ENCODE peak calls at places on chromosomes 12 and 14, in four cellular contexts. K is lower leg skin, J is mucosa of descending colon, M is breast epithelium. E is an unnamed sample.

GRCh38 chr14:54116972-54117371 is 160.3 kb upstream of the BMP4 start:
- DNase-seq in M (no peak), J (no peak), K (no peak), E (no peak)

GRCh38 chr12:5716991-5717390 is 228.1 kb downstream of the ANO2 start:
- DNase-seq in M (no peak), J (no peak), K (no peak), E (no peak)

GRCh38 chr12:107244584-107244983 is 151.2 kb upstream of the CRY1 start:
- DNase-seq in K (no peak), J (no peak), M (no peak), E (no peak)

GRCh38 chr12:115023279-115023678 is 339.3 kb upstream of the TBX3 start:
- DNase-seq in K (no peak), J (no peak), M (no peak), E (no peak)

GRCh38 chr12:63319936-63320633 is 169.1 kb upstream of the AVPR1A start:
- DNase-seq in M (no peak), J (no peak), K (no peak), E (no peak)

GRCh38 chr14:54533100-54533499 is 23.4 kb downstream of the CGRRF1 start:
- DNase-seq in M (no peak), K (no peak), J (no peak), E (no peak)

GRCh38 chr12:8455727-8456360 is at the start of gene CLEC6A:
- DNase-seq in M (no peak), K (no peak), J (no peak), E (no peak)

GRCh38 chr12:47190271-47190750 is 110.6 kb upstream of the AMIGO2 start:
- DNase-seq in K (no peak), M (no peak), J (no peak), E (no peak)

GRCh38 chr12:67534671-67535070 is 113.9 kb upstream of the DYRK2 start:
- DNase-seq in K (no peak), J (no peak), M (no peak), E (no peak)

GRCh38 chr12:88951860-88952483 is 371.7 kb upstream of the KITLG start:
- DNase-seq in K (no peak), J (no peak), M (no peak), E (no peak)

DNA sequence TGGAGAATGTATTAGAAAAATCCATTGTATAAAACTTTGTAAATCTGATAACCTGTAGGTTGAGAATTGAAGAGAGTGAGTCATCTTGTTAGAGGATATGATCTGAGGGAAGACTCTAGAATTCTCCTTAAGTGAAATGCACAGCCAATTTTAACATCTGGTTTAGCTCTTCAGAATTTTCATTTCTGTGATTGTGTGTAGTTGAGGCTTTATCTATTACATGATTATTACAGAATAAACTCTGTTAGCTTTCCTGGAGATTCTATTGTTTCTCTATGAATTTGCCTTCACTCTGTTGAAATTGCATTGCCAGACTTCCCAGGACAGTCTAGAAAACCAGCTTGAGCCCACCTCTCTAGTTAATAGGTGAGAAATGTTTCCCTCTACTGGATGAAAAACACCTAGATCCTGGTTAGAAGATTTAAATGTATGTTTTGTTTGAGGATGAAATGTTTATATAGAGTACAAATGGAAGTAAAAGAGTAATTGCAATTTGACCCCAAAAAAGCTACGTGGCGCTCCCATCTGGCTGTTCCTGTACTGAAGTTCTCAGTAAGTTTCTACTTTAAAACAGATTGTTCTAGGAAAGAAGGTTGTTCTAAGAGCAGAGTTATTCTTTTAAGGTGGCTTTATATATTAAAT is 2.9 kb downstream of the NUDT4 start:
- DNase-seq in K (no peak), M (no peak), J (no peak), E (no peak)
- H3K4me3 ChIP-seq in K (no peak), M (peak), J (no peak), E (peak)

GRCh38 chr14:105337966-105338365 is 23.4 kb downstream of the PACS2 start:
- DNase-seq in K (no peak), M (no peak), J (peak), E (no peak)
- H3K4me3 ChIP-seq in K (no peak), M (no peak), J (no peak), E (no peak)

DNA sequence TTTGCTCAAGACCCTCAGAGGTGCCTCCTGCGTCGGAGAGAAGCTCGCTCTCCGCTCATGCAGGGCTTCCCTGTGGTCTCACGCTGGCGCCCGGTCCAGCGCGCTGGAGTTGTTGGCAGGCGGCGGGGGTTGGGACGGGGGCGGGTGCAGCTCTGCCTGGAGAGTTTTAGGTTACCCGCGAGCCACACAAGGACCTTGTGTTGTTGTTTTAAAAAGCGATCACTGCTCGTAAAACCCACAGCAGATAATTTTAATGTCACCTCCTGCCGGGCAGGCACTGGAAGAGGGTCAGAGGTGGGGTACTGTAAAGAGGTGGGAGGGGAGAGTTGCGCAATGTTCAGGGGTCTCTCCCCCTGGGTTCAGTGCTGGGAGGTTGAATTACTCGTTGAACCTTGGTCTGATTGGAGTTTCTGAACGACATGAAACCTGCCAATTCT is 853 bp downstream of the SMOC1 start:
- DNase-seq in J (no peak), K (no peak), M (no peak), E (no peak)
- H3K4me3 ChIP-seq in J (no peak), K (no peak), M (peak), E (no peak)

GRCh38 chr12:54126696-54127537 is 61.9 kb downstream of the SMUG1 start:
- DNase-seq in J (peak), M (peak), K (peak), E (no peak)
- H3K4me3 ChIP-seq in J (no peak), M (peak), K (peak), E (peak)